ENCODE peak calls at places on chromosome 7, in four cellular contexts. S is K562, F is HCT116, Q is SK-N-SH. D is an unnamed sample.

GRCh38 chr7:154638286-154638685 is 364.6 kb downstream of the PAXIP1 start:
- DNase-seq in S (no peak), F (no peak), Q (no peak), D (no peak)

GRCh38 chr7:95901006-95901405 is 128.7 kb downstream of the DYNC1I1 start:
- DNase-seq in S (no peak), F (no peak), Q (peak; percentile 65), D (no peak)

GRCh38 chr7:47256016-47256415 is 325.9 kb downstream of the TNS3 start:
- DNase-seq in S (no peak), F (no peak), Q (no peak), D (no peak)

GRCh38 chr7:101803203-101804086 is 14.0 kb upstream of the CUX1 start:
- DNase-seq in S (no peak), F (no peak), Q (no peak), D (no peak)

GRCh38 chr7:152121432-152121831 is 96.0 kb downstream of the GALNT11 start:
- DNase-seq in S (no peak), F (no peak), Q (no peak), D (no peak)

GRCh38 chr7:98711945-98712344 is 94.9 kb downstream of the NPTX2 start:
- DNase-seq in S (no peak), F (no peak), Q (no peak), D (no peak)

GRCh38 chr7:73896454-73896853 is 35.5 kb downstream of the TMEM270 start:
- DNase-seq in S (no peak), F (no peak), Q (no peak), D (no peak)

GRCh38 chr7:96303686-96304443 is 18.0 kb downstream of the SLC25A13 start:
- DNase-seq in S (no peak), F (no peak), Q (no peak), D (no peak)

GRCh38 chr7:22178735-22179134 is 178.2 kb downstream of the RAPGEF5 start:
- DNase-seq in S (no peak), F (no peak), Q (no peak), D (peak; percentile 36)

GRCh38 chr7:73999664-74000420 is 28.1 kb upstream of the ELN start:
- DNase-seq in S (no peak), F (no peak), Q (no peak), D (no peak)

GRCh38 chr7:76064208-76064970 is 16.5 kb downstream of the MDH2 start:
- DNase-seq in S (no peak), F (no peak), Q (peak; percentile 32), D (no peak)

GRCh38 chr7:157875230-157876179 is 538.7 kb downstream of the DNAJB6 start:
- DNase-seq in S (peak; percentile 69), F (peak; percentile 23), Q (peak; percentile 91), D (peak; percentile 38)

GRCh38 chr7:27686315-27686714 is 23.6 kb upstream of the HIBADH start:
- DNase-seq in S (no peak), F (no peak), Q (no peak), D (no peak)

GRCh38 chr7:93060025-93060424 is 57.8 kb downstream of the SAMD9 start:
- DNase-seq in S (no peak), F (no peak), Q (no peak), D (no peak)

GRCh38 chr7:91929463-91929862 is 11.2 kb upstream of the AKAP9 start:
- DNase-seq in S (no peak), F (no peak), Q (no peak), D (no peak)

GRCh38 chr7:157881062-157881771 is 544.4 kb downstream of the DNAJB6 start:
- DNase-seq in S (no peak), F (no peak), Q (no peak), D (no peak)

GRCh38 chr7:150685219-150686029 is at the start of gene GIMAP2:
- DNase-seq in S (no peak), F (no peak), Q (no peak), D (no peak)

GRCh38 chr7:102991540-102992214 is 78.9 kb downstream of the LRRC17 start:
- DNase-seq in S (peak; percentile 85), F (peak; percentile 96), Q (peak; percentile 15), D (no peak)

GRCh38 chr7:104198673-104199278 is 9.0 kb downstream of the ORC5 start:
- DNase-seq in S (no peak), F (no peak), Q (no peak), D (no peak)

GRCh38 chr7:70571403-70571911 is 560.5 kb upstream of the GALNT17 start:
- DNase-seq in S (no peak), F (no peak), Q (no peak), D (no peak)

GRCh38 chr7:139034855-139035587 is 821 bp downstream of the ZC3HAV1L start:
- DNase-seq in S (no peak), F (no peak), Q (peak; percentile 85), D (no peak)

GRCh38 chr7:151408839-151409554 is 841 bp downstream of the WDR86 start:
- DNase-seq in S (no peak), F (no peak), Q (peak; percentile 87), D (no peak)

GRCh38 chr7:918441-919113 is 35.9 kb downstream of the ADAP1 start:
- DNase-seq in S (no peak), F (no peak), Q (no peak), D (no peak)

GRCh38 chr7:141402277-141402996 is 148.8 kb upstream of the AGK start:
- DNase-seq in S (no peak), F (no peak), Q (no peak), D (no peak)

GRCh38 chr7:38232475-38233366 is 40.7 kb downstream of the TARP start:
- DNase-seq in S (no peak), F (no peak), Q (no peak), D (no peak)

GRCh38 chr7:129122751-129123516 is 21.6 kb upstream of the TSPAN33 start:
- DNase-seq in S (no peak), F (no peak), Q (no peak), D (no peak)

GRCh38 chr7:133024604-133025003 is 57.3 kb downstream of the CHCHD3 start:
- DNase-seq in S (no peak), F (no peak), Q (no peak), D (no peak)

GRCh38 chr7:45978731-45979211 is 57.7 kb upstream of the IGFBP3 start:
- DNase-seq in S (no peak), F (no peak), Q (no peak), D (no peak)

GRCh38 chr7:149733554-149734513 is 39.6 kb downstream of the ZNF467 start:
- DNase-seq in S (no peak), F (no peak), Q (no peak), D (no peak)

GRCh38 chr7:66946545-66946944 is 25.5 kb downstream of the TMEM248 start:
- DNase-seq in S (no peak), F (no peak), Q (no peak), D (no peak)

GRCh38 chr7:157807510-157807909 is 470.7 kb downstream of the DNAJB6 start:
- DNase-seq in S (no peak), F (peak; percentile 40), Q (no peak), D (peak; percentile 88)

GRCh38 chr7:88339195-88339922 is 32.7 kb upstream of the STEAP4 start:
- DNase-seq in S (no peak), F (no peak), Q (peak; percentile 17), D (no peak)

GRCh38 chr7:158432369-158433270 is 155.0 kb downstream of the PTPRN2 start:
- DNase-seq in S (no peak), F (no peak), Q (peak; percentile 35), D (no peak)

GRCh38 chr7:94087664-94088352 is 83.7 kb upstream of the BET1 start:
- DNase-seq in S (peak; percentile 57), F (peak; percentile 54), Q (peak; percentile 66), D (peak; percentile 54)

GRCh38 chr7:155208681-155209477 is 88.8 kb upstream of the INSIG1 start:
- DNase-seq in S (no peak), F (peak; percentile 35), Q (no peak), D (no peak)

GRCh38 chr7:8125680-8126444 is 136.1 kb downstream of the ICA1 start:
- DNase-seq in S (no peak), F (no peak), Q (no peak), D (no peak)

GRCh38 chr7:4150731-4151130 is 531.4 kb upstream of the FOXK1 start:
- DNase-seq in S (no peak), F (no peak), Q (no peak), D (no peak)

GRCh38 chr7:101588131-101588935 is 40.8 kb downstream of the MYL10 start:
- DNase-seq in S (peak; percentile 6), F (no peak), Q (no peak), D (no peak)

GRCh38 chr7:121313793-121314676 is 14.8 kb upstream of the WNT16 start:
- DNase-seq in S (no peak), F (peak; percentile 88), Q (no peak), D (no peak)

GRCh38 chr7:47670738-47671137 is 88.8 kb upstream of the TNS3 start:
- DNase-seq in S (no peak), F (no peak), Q (no peak), D (no peak)

GRCh38 chr7:17302575-17303142 is 4.2 kb downstream of the AHR start:
- DNase-seq in S (no peak), F (no peak), Q (no peak), D (no peak)
- TF ChIP-seq YY1 in S (no peak), F (no peak), Q (no peak), D (no peak)

DNA sequence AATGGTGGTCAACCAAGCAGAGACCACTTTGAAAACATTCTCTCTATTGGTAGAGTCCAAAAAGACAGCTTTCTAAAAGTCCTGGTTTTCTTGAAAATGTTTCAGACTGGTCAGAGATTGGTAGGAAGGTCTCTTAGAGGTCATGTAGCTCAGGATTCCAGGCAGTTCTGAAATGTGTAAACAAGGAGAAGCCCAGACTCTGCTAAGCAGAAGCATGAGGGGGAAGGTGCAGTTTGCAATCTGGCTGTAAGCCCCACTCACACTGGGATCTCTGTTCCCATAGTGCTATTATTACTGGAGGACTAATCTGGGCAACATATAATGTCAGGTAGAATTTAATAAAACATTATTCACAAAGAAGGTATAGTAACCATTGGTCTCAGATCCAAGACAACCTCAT is 101.1 kb downstream of the MAGI2 start:
- DNase-seq in S (no peak), F (no peak), Q (no peak), D (no peak)
- TF ChIP-seq YY1 in S (no peak), F (no peak), Q (no peak), D (no peak)

GRCh38 chr7:23467731-23468720 is 2.3 kb downstream of the IGF2BP3 start:
- DNase-seq in S (peak; percentile 51), F (no peak), Q (peak; percentile 48), D (no peak)
- TF ChIP-seq YY1 in S (no peak), F (no peak), Q (no peak), D (no peak)

DNA sequence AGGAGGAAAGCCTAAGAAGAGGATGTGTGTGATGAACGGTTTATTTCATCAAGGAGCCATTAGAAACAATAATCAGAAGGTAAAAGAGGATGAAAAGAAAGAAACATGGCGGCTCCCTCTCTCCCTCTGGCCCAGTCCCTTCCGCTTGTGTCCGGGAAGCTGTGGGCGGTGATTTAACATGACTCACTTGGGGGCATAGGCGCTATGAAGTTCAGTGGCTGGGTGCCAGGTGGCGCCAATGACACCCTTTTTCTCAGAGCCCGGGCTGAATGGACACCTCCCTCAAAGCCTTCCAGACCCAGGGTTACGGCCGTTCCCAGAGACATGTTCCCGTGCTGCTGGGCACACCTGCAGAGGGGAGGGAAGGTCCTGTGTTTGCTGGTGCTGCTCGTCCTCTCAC is 244.0 kb downstream of the SKAP2 start:
- DNase-seq in S (peak; percentile 65), F (peak; percentile 57), Q (no peak), D (peak; percentile 52)
- TF ChIP-seq YY1 in S (peak; percentile 65), F (peak; percentile 87), Q (no peak), D (no peak)

DNA sequence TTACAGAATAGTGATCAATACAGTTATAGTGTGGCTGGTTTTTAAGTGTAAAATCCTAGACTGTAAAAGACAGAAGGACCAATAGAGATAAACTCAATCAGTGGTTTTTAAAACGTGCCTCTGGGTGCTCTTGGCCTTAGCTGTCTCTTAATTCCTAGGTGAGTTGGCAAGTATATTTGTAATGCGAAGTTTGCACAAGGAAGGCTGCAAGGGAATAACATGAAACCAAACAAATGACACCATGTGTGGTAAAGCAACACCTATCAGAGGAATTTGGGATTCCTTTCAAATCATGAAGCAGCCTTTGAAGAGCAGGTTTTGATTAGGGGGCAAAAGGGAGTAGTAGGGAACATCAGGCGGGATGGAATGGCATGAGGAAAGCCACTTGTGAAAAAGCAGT is 284.6 kb downstream of the INHBA start:
- DNase-seq in S (no peak), F (no peak), Q (no peak), D (no peak)
- TF ChIP-seq YY1 in S (no peak), F (no peak), Q (no peak), D (no peak)

D was measured in NT2/D1.